ENCODE peak calls at places on chromosomes 5 and 9, in six cellular contexts. W is colonic mucosa, J is right atrium auricular region, Z is body of pancreas, A is astrocyte, D is cardiac fibroblast. X is an unnamed sample.

GRCh38 chr5:34564706-34565235 is 91.4 kb upstream of the RAI14 start:
- DNase-seq in W (no peak), J (peak), Z (no peak), A (peak), D (peak), X (no peak)

GRCh38 chr9:74496819-74497749 is at the start of gene RORB:
- DNase-seq in A (peak), J (no peak), W (peak), D (peak), Z (peak), X (peak)

GRCh38 chr5:101429241-101429640 is 526.2 kb upstream of the ST8SIA4 start:
- DNase-seq in D (no peak), J (no peak), A (peak), Z (no peak), W (no peak), X (no peak)

GRCh38 chr9:72592501-72593403 is 71.3 kb downstream of the TMC1 start:
- DNase-seq in Z (peak), A (peak), J (no peak), D (peak), W (peak), X (peak)

GRCh38 chr9:19138084-19138483 is 10.8 kb upstream of the PLIN2 start:
- DNase-seq in W (no peak), Z (no peak), J (no peak), D (no peak), A (peak), X (no peak)

GRCh38 chr5:169171495-169171894 is 129.4 kb downstream of the SLIT3 start:
- DNase-seq in D (no peak), J (no peak), A (no peak), W (no peak), Z (no peak), X (no peak)

GRCh38 chr5:143717400-143717799 is 94.6 kb upstream of the HMHB1 start:
- DNase-seq in J (no peak), Z (no peak), W (no peak), A (peak), D (peak), X (peak)

GRCh38 chr5:30874234-30875034 is 319.1 kb upstream of the CDH6 start:
- DNase-seq in A (no peak), D (no peak), W (no peak), J (no peak), Z (no peak), X (no peak)

GRCh38 chr9:97689401-97689800 is 7.7 kb downstream of the XPA start:
- DNase-seq in A (peak), J (no peak), Z (no peak), W (no peak), D (no peak), X (no peak)

DNA sequence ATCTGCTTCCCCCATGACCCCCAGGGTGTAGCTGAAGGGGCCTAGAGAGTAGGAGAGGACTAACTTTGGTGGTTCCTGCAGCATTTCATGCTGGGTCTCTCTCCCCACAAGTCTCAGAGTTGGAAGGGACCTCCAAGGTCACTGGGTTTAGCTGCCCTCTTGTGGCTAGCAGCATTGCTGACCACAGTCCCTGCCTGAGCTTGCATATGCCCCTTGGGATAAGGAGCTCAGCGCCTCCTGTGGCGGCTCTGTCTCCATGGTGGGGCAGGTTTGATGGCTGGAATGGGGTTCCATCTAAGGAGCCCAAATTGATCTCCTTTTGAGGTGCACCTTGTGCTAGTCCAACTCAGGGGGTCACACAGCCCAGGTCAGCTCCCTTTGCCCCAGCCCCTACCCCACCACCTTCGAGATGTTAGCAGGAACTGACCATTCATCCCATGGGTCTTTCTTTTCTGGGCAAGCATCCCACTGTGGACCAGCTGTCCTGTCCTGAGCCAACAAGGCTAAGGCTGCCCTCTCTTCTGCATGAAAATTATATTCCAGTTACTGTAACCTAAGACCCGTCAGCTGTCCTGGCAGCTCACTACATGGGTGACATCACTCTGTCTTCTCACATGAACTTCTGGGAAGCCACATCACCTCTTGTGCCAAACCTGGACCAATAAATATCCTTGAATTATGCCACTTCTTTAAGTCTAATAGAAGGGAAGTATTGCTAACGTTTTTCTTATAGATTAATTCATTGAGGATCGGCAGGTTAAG is 196.2 kb downstream of the HSPA4 start:
- DNase-seq in D (peak), Z (peak), W (peak), J (no peak), A (no peak), X (peak)
- TF ChIP-seq CTCF in D (peak), Z (peak), W (peak), J (no peak), A (peak), X (peak)

GRCh38 chr5:176412517-176413254 is 3.7 kb downstream of the CLTB start:
- DNase-seq in A (no peak), Z (no peak), D (no peak), W (no peak), J (no peak), X (no peak)
- H3K4me3 ChIP-seq in A (no peak), Z (no peak), D (no peak), W (no peak), J (no peak), X (no peak)

DNA sequence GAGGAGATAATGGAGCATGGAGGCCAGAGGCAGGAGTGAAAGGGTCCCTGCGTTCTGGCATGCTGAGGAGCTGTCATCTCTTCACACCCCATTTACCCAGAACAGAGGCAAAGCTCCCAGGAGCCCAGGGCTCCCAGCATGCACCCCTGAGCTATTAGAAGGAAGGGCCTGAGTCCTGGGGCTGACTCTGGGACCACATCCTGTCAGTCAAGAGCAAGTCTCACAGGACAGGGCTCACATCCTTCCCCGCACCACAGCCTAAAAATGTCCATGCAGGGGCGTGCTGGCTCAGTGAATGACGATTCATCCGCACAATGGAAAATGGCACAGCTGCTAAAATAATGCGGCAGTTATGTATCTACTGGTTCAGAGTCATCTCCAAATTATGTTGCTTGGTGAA is 31.4 kb downstream of the CAMK2A start:
- DNase-seq in Z (no peak), A (no peak), J (no peak), D (no peak), W (no peak), X (no peak)
- TF ChIP-seq CTCF in Z (no peak), A (no peak), J (no peak), D (no peak), W (no peak), X (no peak)

GRCh38 chr9:125525846-125526619 is 181.0 kb downstream of the MAPKAP1 start:
- DNase-seq in J (no peak), A (peak), Z (no peak), W (no peak), D (peak), X (no peak)

GRCh38 chr9:125529589-125530515 is 177.2 kb downstream of the MAPKAP1 start:
- DNase-seq in J (no peak), D (no peak), Z (no peak), W (no peak), A (no peak), X (no peak)

GRCh38 chr9:125532412-125532811 is 174.6 kb downstream of the MAPKAP1 start:
- DNase-seq in W (no peak), Z (no peak), A (peak), J (no peak), D (no peak), X (no peak)

GRCh38 chr9:125532812-125533594 is 174.0 kb downstream of the MAPKAP1 start:
- DNase-seq in W (no peak), A (no peak), D (no peak), Z (no peak), J (no peak), X (no peak)

DNA sequence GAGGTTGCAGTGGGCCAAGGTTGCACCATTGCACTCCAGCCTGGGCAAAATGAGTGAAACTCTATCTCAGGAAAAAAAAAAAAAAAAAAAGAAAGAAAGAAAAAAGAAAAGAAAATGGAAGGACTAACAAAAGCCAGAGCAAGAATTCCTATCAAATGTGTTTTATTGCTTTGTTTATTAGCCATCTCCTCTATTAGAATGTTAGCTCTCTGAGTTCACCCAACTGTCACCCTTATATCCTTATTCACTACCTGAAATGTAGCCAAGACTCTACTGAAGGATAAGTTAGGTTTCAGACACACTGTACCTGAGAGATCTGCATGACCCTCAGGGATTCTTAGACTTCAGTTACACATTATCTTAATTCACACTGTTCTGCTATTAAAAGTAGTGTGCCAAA is 177.9 kb downstream of the MAPKAP1 start:
- DNase-seq in J (no peak), Z (no peak), D (no peak), A (no peak), W (no peak), X (no peak)
- H3K4me3 ChIP-seq in J (no peak), Z (no peak), D (no peak), A (no peak), W (no peak), X (no peak)